ENCODE peak calls at places on chromosome 17, in ten cellular contexts. N, F, W, A, D, O, P, Q, M and U are unnamed samples.

GRCh38 chr17:45752246-45752645 is 31.9 kb upstream of the CRHR1 start:
- DNase-seq in N (no peak), F (no peak), W (no peak), A (no peak), D (no peak), O (no peak), P (no peak), Q (no peak), M (no peak), U (no peak)

GRCh38 chr17:22669721-22670120 is 977.4 kb downstream of the KCNJ18 start:
- DNase-seq in N (no peak), F (no peak), W (peak), A (no peak), D (no peak), O (no peak), P (no peak), Q (no peak), M (no peak), U (no peak)

GRCh38 chr17:413706-414440 is 61.3 kb upstream of the RPH3AL start:
- DNase-seq in N (no peak), F (no peak), W (no peak), A (no peak), D (no peak), O (no peak), P (no peak), Q (no peak), M (no peak), U (no peak)

GRCh38 chr17:50051082-50051576 is 4.8 kb upstream of the ITGA3 start:
- DNase-seq in N (no peak), F (no peak), W (peak), A (peak), D (no peak), O (no peak), P (peak), Q (no peak), M (no peak), U (no peak)

GRCh38 chr17:81306491-81306890 is 11.4 kb upstream of the SLC38A10 start:
- DNase-seq in N (no peak), F (no peak), W (peak), A (no peak), D (no peak), O (no peak), P (no peak), Q (no peak), M (no peak), U (no peak)

GRCh38 chr17:29645516-29646051 is 22.9 kb upstream of the CORO6 start:
- DNase-seq in N (peak), F (peak), W (peak), A (peak), D (no peak), O (peak), P (peak), Q (peak), M (peak), U (no peak)

GRCh38 chr17:1745513-1746020 is 2.9 kb downstream of the SERPINF2 start:
- DNase-seq in N (no peak), F (no peak), W (no peak), A (no peak), D (no peak), O (no peak), P (no peak), Q (no peak), M (no peak), U (no peak)

GRCh38 chr17:5418858-5419355 is 555 bp downstream of the NUP88 start:
- DNase-seq in N (no peak), F (peak), W (peak), A (peak), D (no peak), O (peak), P (peak), Q (no peak), M (no peak), U (peak)

GRCh38 chr17:79019631-79020584 is 4.1 kb upstream of the C1QTNF1 start:
- DNase-seq in N (no peak), F (peak), W (peak), A (peak), D (peak), O (peak), P (peak), Q (no peak), M (no peak), U (no peak)

GRCh38 chr17:1006054-1006453 is 9.1 kb downstream of the TIMM22 start:
- DNase-seq in N (no peak), F (peak), W (no peak), A (no peak), D (no peak), O (no peak), P (no peak), Q (no peak), M (no peak), U (no peak)

GRCh38 chr17:16915752-16916556 is 56.0 kb downstream of the TNFRSF13B start:
- DNase-seq in N (no peak), F (no peak), W (peak), A (peak), D (peak), O (peak), P (peak), Q (no peak), M (peak), U (peak)

DNA sequence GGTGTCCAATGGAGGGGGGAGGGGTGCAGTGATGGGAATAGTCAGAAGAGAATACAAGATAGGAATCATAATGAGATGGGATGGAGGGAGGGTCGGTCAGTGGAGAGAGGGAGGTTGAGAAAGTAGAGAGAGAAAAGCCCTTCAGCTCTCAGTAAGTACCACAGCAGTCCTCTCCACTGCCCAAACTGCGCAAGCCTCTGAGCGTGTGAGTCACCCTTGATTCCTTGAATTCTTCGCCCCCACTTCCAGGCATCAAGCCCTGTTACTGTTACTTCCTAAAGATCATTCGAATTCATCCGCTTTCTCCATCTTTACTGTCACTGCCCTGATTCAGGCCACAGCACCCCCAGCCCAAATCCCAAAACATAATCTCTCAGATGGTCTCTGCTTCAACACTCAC is 2.5 kb downstream of the GUCY2D start:
- DNase-seq in N (no peak), F (no peak), W (no peak), A (peak), D (no peak), O (no peak), P (peak), Q (peak), M (no peak), U (no peak)
- TF ChIP-seq CTCF in N (no peak), F (no peak), W (no peak), A (no peak), D (no peak), O (no peak), P (no peak), Q (no peak), M (no peak), U (no peak)

GRCh38 chr17:11389583-11389982 is 148.6 kb downstream of the SHISA6 start:
- DNase-seq in N (no peak), F (no peak), W (no peak), A (no peak), D (no peak), O (no peak), P (no peak), Q (no peak), M (no peak), U (no peak)
- H3K4me3 ChIP-seq in N (no peak), F (no peak), W (no peak), A (no peak), D (no peak), O (no peak), P (no peak), Q (no peak), M (no peak), U (no peak)

GRCh38 chr17:13647551-13647950 is 45.8 kb upstream of the HS3ST3A1 start:
- DNase-seq in N (no peak), F (no peak), W (no peak), A (peak), D (no peak), O (no peak), P (peak), Q (no peak), M (no peak), U (no peak)
- TF ChIP-seq CTCF in N (peak), F (no peak), W (no peak), A (no peak), D (no peak), O (no peak), P (no peak), Q (no peak), M (no peak), U (no peak)

GRCh38 chr17:43526886-43527648 is 19.1 kb downstream of the ETV4 start:
- DNase-seq in N (no peak), F (no peak), W (no peak), A (no peak), D (no peak), O (no peak), P (no peak), Q (no peak), M (no peak), U (no peak)
- H3K4me3 ChIP-seq in N (no peak), F (no peak), W (no peak), A (no peak), D (no peak), O (no peak), P (no peak), Q (no peak), M (no peak), U (no peak)

GRCh38 chr17:68035523-68036303 is at the start of gene KPNA2:
- DNase-seq in N (peak), F (peak), W (peak), A (peak), D (peak), O (peak), P (peak), Q (peak), M (peak), U (peak)

GRCh38 chr17:68033636-68034451 is 1.7 kb upstream of the KPNA2 start:
- DNase-seq in N (no peak), F (no peak), W (no peak), A (peak), D (no peak), O (no peak), P (peak), Q (no peak), M (no peak), U (no peak)

GRCh38 chr17:68034452-68034776 is 1.1 kb upstream of the KPNA2 start:
- DNase-seq in N (no peak), F (no peak), W (no peak), A (no peak), D (no peak), O (no peak), P (no peak), Q (no peak), M (no peak), U (no peak)

GRCh38 chr17:68036304-68037147 is 991 bp downstream of the KPNA2 start:
- DNase-seq in N (no peak), F (no peak), W (no peak), A (peak), D (no peak), O (no peak), P (peak), Q (no peak), M (no peak), U (no peak)

DNA sequence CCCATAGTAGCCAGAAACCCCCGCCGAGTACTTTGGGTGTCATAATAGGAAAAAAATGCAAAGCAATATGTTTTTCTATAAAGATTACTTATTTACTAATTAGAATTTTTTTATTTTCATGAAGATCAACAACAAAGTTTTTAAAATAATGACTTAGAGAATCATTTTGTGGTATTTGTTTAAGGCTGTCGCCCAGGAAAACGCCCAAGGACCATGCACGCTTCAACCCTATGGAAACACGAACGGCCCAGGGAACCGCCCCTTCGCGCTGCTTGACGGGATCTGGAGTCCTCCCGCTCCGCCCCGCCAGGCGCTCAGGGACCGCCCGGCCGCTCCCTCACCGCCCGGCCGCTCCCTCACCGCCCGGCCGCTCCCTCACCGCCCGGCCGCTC is 408 bp upstream of the KPNA2 start:
- DNase-seq in N (no peak), F (peak), W (no peak), A (no peak), D (peak), O (peak), P (no peak), Q (no peak), M (no peak), U (no peak)
- TF ChIP-seq CTCF in N (no peak), F (no peak), W (no peak), A (no peak), D (peak), O (no peak), P (no peak), Q (no peak), M (no peak), U (no peak)